ENCODE peak calls at places on chromosomes 13 and 19, in eight cellular contexts. One of them, this sample, is unnamed.

GRCh38 chr13:59494560-59494970 is 669.2 kb downstream of the DIAPH3 start:
- DNase-seq in mammary epithelial cell: no peak
- DNase-seq in keratinocyte: no peak
- DNase-seq in IMR-90: peak; percentile 81
- DNase-seq in astrocyte: peak; percentile 93
- DNase-seq in GM12878: no peak
- DNase-seq in fibroblast of lung: peak; percentile 94
- DNase-seq in SK-N-SH: no peak
- DNase-seq in this sample: no peak

GRCh38 chr19:55132453-55133129 is 15.2 kb upstream of the PPP1R12C start:
- DNase-seq in SK-N-SH: peak; percentile 56
- DNase-seq in mammary epithelial cell: no peak
- DNase-seq in IMR-90: no peak
- DNase-seq in fibroblast of lung: no peak
- DNase-seq in GM12878: no peak
- DNase-seq in keratinocyte: no peak
- DNase-seq in astrocyte: no peak
- DNase-seq in this sample: no peak

GRCh38 chr13:112832811-112833210 is 136.2 kb upstream of the MCF2L start:
- DNase-seq in keratinocyte: no peak
- DNase-seq in GM12878: no peak
- DNase-seq in fibroblast of lung: no peak
- DNase-seq in SK-N-SH: no peak
- DNase-seq in IMR-90: no peak
- DNase-seq in mammary epithelial cell: no peak
- DNase-seq in astrocyte: no peak
- DNase-seq in this sample: no peak

GRCh38 chr19:51166846-51167490 is 24.9 kb downstream of the SIGLEC7 start:
- DNase-seq in IMR-90: no peak
- DNase-seq in GM12878: no peak
- DNase-seq in fibroblast of lung: no peak
- DNase-seq in keratinocyte: no peak
- DNase-seq in SK-N-SH: no peak
- DNase-seq in mammary epithelial cell: no peak
- DNase-seq in astrocyte: no peak
- DNase-seq in this sample: no peak

GRCh38 chr13:58620171-58620570 is 988.6 kb downstream of the PCDH17 start:
- DNase-seq in fibroblast of lung: no peak
- DNase-seq in SK-N-SH: peak; percentile 21
- DNase-seq in GM12878: no peak
- DNase-seq in astrocyte: no peak
- DNase-seq in keratinocyte: no peak
- DNase-seq in mammary epithelial cell: no peak
- DNase-seq in IMR-90: no peak
- DNase-seq in this sample: no peak

GRCh38 chr19:12777217-12778019 is 2.1 kb upstream of the HOOK2 start:
- DNase-seq in mammary epithelial cell: peak; percentile 63
- DNase-seq in IMR-90: peak; percentile 68
- DNase-seq in GM12878: no peak
- DNase-seq in astrocyte: no peak
- DNase-seq in keratinocyte: no peak
- DNase-seq in fibroblast of lung: peak; percentile 64
- DNase-seq in SK-N-SH: peak; percentile 89
- DNase-seq in this sample: no peak

GRCh38 chr19:53927745-53928144 is 18.7 kb downstream of the CACNG7 start:
- DNase-seq in keratinocyte: no peak
- DNase-seq in mammary epithelial cell: peak; percentile 29
- DNase-seq in IMR-90: peak; percentile 64
- DNase-seq in SK-N-SH: no peak
- DNase-seq in astrocyte: peak; percentile 51
- DNase-seq in GM12878: no peak
- DNase-seq in fibroblast of lung: peak; percentile 58
- DNase-seq in this sample: no peak

GRCh38 chr19:32176591-32176990 is 168.8 kb upstream of the ZNF507 start:
- DNase-seq in SK-N-SH: no peak
- DNase-seq in mammary epithelial cell: no peak
- DNase-seq in IMR-90: no peak
- DNase-seq in fibroblast of lung: no peak
- DNase-seq in keratinocyte: no peak
- DNase-seq in astrocyte: no peak
- DNase-seq in GM12878: no peak
- DNase-seq in this sample: no peak

GRCh38 chr13:112928958-112929777 is 39.8 kb upstream of the MCF2L start:
- DNase-seq in SK-N-SH: peak; percentile 80
- DNase-seq in IMR-90: peak; percentile 28
- DNase-seq in fibroblast of lung: peak; percentile 27
- DNase-seq in mammary epithelial cell: no peak
- DNase-seq in astrocyte: peak; percentile 15
- DNase-seq in GM12878: no peak
- DNase-seq in keratinocyte: no peak
- DNase-seq in this sample: no peak

GRCh38 chr19:12871681-12872080 is 9.6 kb downstream of the DNASE2 start:
- DNase-seq in keratinocyte: no peak
- DNase-seq in astrocyte: no peak
- DNase-seq in SK-N-SH: no peak
- DNase-seq in fibroblast of lung: no peak
- DNase-seq in IMR-90: no peak
- DNase-seq in GM12878: no peak
- DNase-seq in mammary epithelial cell: no peak
- DNase-seq in this sample: no peak

GRCh38 chr19:40754611-40755247 is 3.7 kb downstream of the SNRPA start:
- DNase-seq in astrocyte: no peak
- DNase-seq in keratinocyte: no peak
- DNase-seq in IMR-90: peak; percentile 19
- DNase-seq in mammary epithelial cell: no peak
- DNase-seq in GM12878: no peak
- DNase-seq in fibroblast of lung: no peak
- DNase-seq in SK-N-SH: no peak
- DNase-seq in this sample: no peak

GRCh38 chr13:93355094-93355493 is 128.5 kb downstream of the GPC6 start:
- DNase-seq in mammary epithelial cell: no peak
- DNase-seq in IMR-90: no peak
- DNase-seq in fibroblast of lung: no peak
- DNase-seq in GM12878: no peak
- DNase-seq in astrocyte: no peak
- DNase-seq in SK-N-SH: no peak
- DNase-seq in keratinocyte: no peak
- DNase-seq in this sample: no peak

GRCh38 chr13:48562296-48563066 is 29.6 kb upstream of the RCBTB2 start:
- DNase-seq in GM12878: peak; percentile 98
- DNase-seq in IMR-90: no peak
- DNase-seq in astrocyte: peak; percentile 31
- DNase-seq in fibroblast of lung: peak; percentile 33
- DNase-seq in SK-N-SH: no peak
- DNase-seq in keratinocyte: no peak
- DNase-seq in mammary epithelial cell: peak; percentile 84
- DNase-seq in this sample: no peak

GRCh38 chr13:106490177-106490576 is 45.3 kb downstream of the EFNB2 start:
- DNase-seq in IMR-90: no peak
- DNase-seq in mammary epithelial cell: no peak
- DNase-seq in astrocyte: no peak
- DNase-seq in GM12878: no peak
- DNase-seq in keratinocyte: no peak
- DNase-seq in SK-N-SH: peak; percentile 30
- DNase-seq in fibroblast of lung: no peak
- DNase-seq in this sample: no peak

GRCh38 chr13:109904218-109904617 is 117.8 kb upstream of the IRS2 start:
- DNase-seq in GM12878: no peak
- DNase-seq in SK-N-SH: no peak
- DNase-seq in fibroblast of lung: no peak
- DNase-seq in astrocyte: no peak
- DNase-seq in keratinocyte: no peak
- DNase-seq in IMR-90: no peak
- DNase-seq in mammary epithelial cell: peak; percentile 33
- DNase-seq in this sample: no peak

GRCh38 chr19:34269489-34269888 is 15.1 kb downstream of the GARRE1 start:
- DNase-seq in mammary epithelial cell: no peak
- DNase-seq in keratinocyte: no peak
- DNase-seq in SK-N-SH: no peak
- DNase-seq in astrocyte: no peak
- DNase-seq in IMR-90: no peak
- DNase-seq in GM12878: no peak
- DNase-seq in fibroblast of lung: no peak
- DNase-seq in this sample: no peak
- H3K9ac ChIP-seq in mammary epithelial cell: no peak overlapping the region
- H3K9ac ChIP-seq in keratinocyte: peak overlapping the region; percentile 57
- H3K9ac ChIP-seq in SK-N-SH: peak overlapping the region; percentile 57
- H3K9ac ChIP-seq in astrocyte: peak overlapping the region; percentile 67
- H3K9ac ChIP-seq in IMR-90: peak overlapping the region; percentile 50
- H3K9ac ChIP-seq in GM12878: peak overlapping the region; percentile 75
- H3K9ac ChIP-seq in fibroblast of lung: no peak overlapping the region
- H3K9ac ChIP-seq in this sample: peak overlapping the region; percentile 82

DNA sequence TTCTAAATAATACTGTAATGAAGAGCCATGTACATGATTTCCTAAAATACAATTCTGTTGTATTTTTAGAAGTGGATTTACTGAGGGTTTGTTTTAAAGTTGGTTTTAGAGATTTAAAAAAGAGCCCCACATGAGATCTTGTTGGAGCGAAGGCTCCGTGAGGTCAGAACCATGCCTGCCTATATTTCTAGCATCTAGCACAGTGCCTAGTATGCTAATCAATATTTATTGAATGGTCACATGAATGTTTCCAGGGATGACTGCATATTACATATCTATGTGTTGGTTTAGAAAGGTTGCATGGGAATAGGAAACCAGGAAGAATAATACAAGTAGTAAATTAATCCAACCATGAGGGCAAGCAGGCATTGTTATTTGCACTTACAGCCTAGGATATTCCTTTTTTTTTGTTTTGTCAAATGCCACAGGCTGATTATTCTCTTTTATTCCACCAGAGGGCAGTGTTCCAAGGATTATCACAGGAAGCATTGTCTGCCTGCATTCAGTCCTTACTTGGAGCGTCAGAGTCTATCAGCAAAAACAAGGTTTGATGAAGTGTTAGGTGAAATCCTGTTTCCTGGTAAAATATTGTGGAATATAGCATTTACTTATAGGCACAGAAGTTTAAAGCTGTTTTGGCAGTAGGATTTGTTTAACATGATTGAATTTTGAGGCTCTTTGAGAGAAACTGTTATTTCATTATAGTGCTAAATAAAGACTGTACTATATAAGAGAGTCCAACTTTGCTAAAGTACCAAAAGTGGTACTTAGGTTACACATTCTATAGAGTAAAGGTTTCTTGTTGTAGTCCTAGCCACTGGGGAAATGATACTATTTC is 46.8 kb downstream of the COG3 start:
- DNase-seq in GM12878: peak; percentile 24
- DNase-seq in IMR-90: peak; percentile 83
- DNase-seq in keratinocyte: peak; percentile 33
- DNase-seq in SK-N-SH: peak; percentile 60
- DNase-seq in fibroblast of lung: peak; percentile 64
- DNase-seq in astrocyte: peak; percentile 34
- DNase-seq in mammary epithelial cell: peak; percentile 69
- DNase-seq in this sample: peak; percentile 87
- H3K27ac ChIP-seq in GM12878: no peak overlapping the region
- H3K27ac ChIP-seq in IMR-90: no peak overlapping the region
- H3K27ac ChIP-seq in keratinocyte: peak overlapping the region; percentile 37
- H3K27ac ChIP-seq in SK-N-SH: peak overlapping the region; percentile 43
- H3K27ac ChIP-seq in fibroblast of lung: no peak overlapping the region
- H3K27ac ChIP-seq in astrocyte: peak overlapping the region; percentile 41
- H3K27ac ChIP-seq in mammary epithelial cell: peak overlapping the region; percentile 90
- H3K27ac ChIP-seq in this sample: peak overlapping the region; percentile 91

GRCh38 chr13:105232403-105232802 is 1303.1 kb downstream of the EFNB2 start:
- DNase-seq in mammary epithelial cell: no peak
- DNase-seq in fibroblast of lung: no peak
- DNase-seq in astrocyte: no peak
- DNase-seq in keratinocyte: no peak
- DNase-seq in IMR-90: no peak
- DNase-seq in SK-N-SH: no peak
- DNase-seq in GM12878: no peak
- DNase-seq in this sample: no peak
- H3K9ac ChIP-seq in mammary epithelial cell: no peak overlapping the region
- H3K9ac ChIP-seq in fibroblast of lung: no peak overlapping the region
- H3K9ac ChIP-seq in astrocyte: no peak overlapping the region
- H3K9ac ChIP-seq in keratinocyte: no peak overlapping the region
- H3K9ac ChIP-seq in IMR-90: no peak overlapping the region
- H3K9ac ChIP-seq in SK-N-SH: no peak overlapping the region
- H3K9ac ChIP-seq in GM12878: no peak overlapping the region
- H3K9ac ChIP-seq in this sample: no peak overlapping the region

GRCh38 chr19:10872551-10873107 is 1.3 kb downstream of the CARM1 start:
- DNase-seq in SK-N-SH: no peak
- DNase-seq in astrocyte: no peak
- DNase-seq in IMR-90: no peak
- DNase-seq in keratinocyte: no peak
- DNase-seq in mammary epithelial cell: no peak
- DNase-seq in fibroblast of lung: no peak
- DNase-seq in GM12878: no peak
- DNase-seq in this sample: no peak

GRCh38 chr19:10870955-10871603 is at the start of gene CARM1:
- DNase-seq in GM12878: peak; percentile 79
- DNase-seq in keratinocyte: peak; percentile 89
- DNase-seq in SK-N-SH: peak; percentile 100
- DNase-seq in astrocyte: peak; percentile 86
- DNase-seq in mammary epithelial cell: peak; percentile 97
- DNase-seq in IMR-90: peak; percentile 97
- DNase-seq in fibroblast of lung: peak; percentile 95
- DNase-seq in this sample: peak; percentile 78

GRCh38 chr19:10870501-10870954 is 825 bp upstream of the CARM1 start:
- DNase-seq in IMR-90: no peak
- DNase-seq in mammary epithelial cell: no peak
- DNase-seq in SK-N-SH: no peak
- DNase-seq in fibroblast of lung: no peak
- DNase-seq in keratinocyte: no peak
- DNase-seq in GM12878: no peak
- DNase-seq in astrocyte: no peak
- DNase-seq in this sample: no peak

GRCh38 chr19:10874019-10874418 is 2.7 kb downstream of the CARM1 start:
- DNase-seq in mammary epithelial cell: no peak
- DNase-seq in IMR-90: no peak
- DNase-seq in GM12878: no peak
- DNase-seq in astrocyte: no peak
- DNase-seq in fibroblast of lung: no peak
- DNase-seq in keratinocyte: no peak
- DNase-seq in SK-N-SH: no peak
- DNase-seq in this sample: no peak

DNA sequence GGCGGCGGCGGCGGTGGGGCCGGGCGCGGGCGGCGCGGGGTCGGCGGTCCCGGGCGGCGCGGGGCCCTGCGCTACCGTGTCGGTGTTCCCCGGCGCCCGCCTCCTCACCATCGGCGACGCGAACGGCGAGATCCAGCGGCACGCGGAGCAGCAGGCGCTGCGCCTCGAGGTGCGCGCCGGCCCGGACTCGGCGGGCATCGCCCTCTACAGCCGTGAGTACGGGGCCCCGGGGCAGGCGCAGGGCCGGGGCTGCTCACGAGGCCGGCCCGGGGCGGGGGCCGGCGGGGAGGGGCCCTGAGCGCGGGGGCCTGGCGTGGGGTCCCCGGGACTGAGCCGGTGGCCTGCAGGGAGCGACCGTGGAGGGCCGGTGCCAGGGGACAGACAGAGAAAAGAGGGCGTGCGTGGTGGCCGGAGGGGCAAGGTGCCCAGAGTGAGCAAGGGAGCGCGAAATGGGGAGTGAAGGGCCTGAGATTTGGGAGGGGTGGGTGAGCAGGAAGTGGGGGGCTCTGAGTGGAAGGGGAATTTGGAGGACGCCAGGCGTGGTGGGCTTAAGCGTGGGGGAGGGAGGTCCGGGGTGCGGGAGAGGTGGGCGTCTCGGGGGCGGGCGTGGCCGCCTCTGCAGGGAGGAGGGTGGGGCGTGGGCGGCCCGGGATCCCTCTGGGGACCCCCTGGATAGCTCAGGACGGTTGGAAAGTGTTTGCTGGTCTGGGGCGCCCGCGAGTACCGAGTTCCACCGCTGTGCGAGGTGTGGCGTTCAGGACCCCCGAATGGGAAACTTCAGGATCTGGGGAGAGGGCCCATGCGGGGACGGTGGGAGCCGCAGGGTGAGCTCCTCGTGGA is 578 bp downstream of the CARM1 start:
- DNase-seq in astrocyte: no peak
- DNase-seq in SK-N-SH: peak; percentile 74
- DNase-seq in keratinocyte: no peak
- DNase-seq in GM12878: no peak
- DNase-seq in mammary epithelial cell: peak; percentile 19
- DNase-seq in fibroblast of lung: no peak
- DNase-seq in IMR-90: no peak
- DNase-seq in this sample: no peak
- H3K27ac ChIP-seq in astrocyte: peak overlapping the region; percentile 61
- H3K27ac ChIP-seq in SK-N-SH: peak overlapping the region; percentile 58
- H3K27ac ChIP-seq in keratinocyte: peak overlapping the region; percentile 56
- H3K27ac ChIP-seq in GM12878: peak overlapping the region; percentile 90
- H3K27ac ChIP-seq in mammary epithelial cell: peak overlapping the region; percentile 51
- H3K27ac ChIP-seq in fibroblast of lung: peak overlapping the region; percentile 57
- H3K27ac ChIP-seq in IMR-90: peak overlapping the region; percentile 81
- H3K27ac ChIP-seq in this sample: peak overlapping the region; percentile 86